ENCODE peak calls at places on chromosome 11, in eight cellular contexts. C, M, I, R, A, L, B and U are unnamed samples.
A peak's percentile ranks its signal among the peaks of the same experiment; 100 is the strongest.

GRCh38 chr11:111269146-111269868 is 23.8 kb downstream of the POU2AF2 start:
- DNase-seq in C (no peak), M (no peak), I (peak; percentile 15), R (no peak), A (no peak), L (no peak), B (peak; percentile 4), U (peak; percentile 18)

GRCh38 chr11:47412152-47412746 is 3.9 kb downstream of the SLC39A13 start:
- DNase-seq in C (no peak), M (peak; percentile 57), I (peak; percentile 57), R (no peak), A (peak; percentile 35), L (peak; percentile 54), B (no peak), U (no peak)

GRCh38 chr11:93278976-93279375 is 51.6 kb upstream of the DEUP1 start:
- DNase-seq in C (no peak), M (no peak), I (no peak), R (no peak), A (no peak), L (no peak), B (no peak), U (no peak)

GRCh38 chr11:2521681-2522630 is 77.1 kb downstream of the KCNQ1 start:
- DNase-seq in C (no peak), M (peak; percentile 3), I (no peak), R (no peak), A (no peak), L (peak; percentile 17), B (no peak), U (no peak)

GRCh38 chr11:2927851-2928604 is 1.2 kb downstream of the PHLDA2 start:
- DNase-seq in C (no peak), M (peak; percentile 64), I (peak; percentile 55), R (no peak), A (no peak), L (no peak), B (peak; percentile 37), U (peak; percentile 54)

GRCh38 chr11:57255618-57256017 is 18.6 kb upstream of the APLNR start:
- DNase-seq in C (no peak), M (no peak), I (peak; percentile 73), R (no peak), A (no peak), L (no peak), B (no peak), U (no peak)

GRCh38 chr11:69359735-69360470 is 65.9 kb downstream of the MYEOV start:
- DNase-seq in C (no peak), M (no peak), I (peak; percentile 85), R (no peak), A (no peak), L (no peak), B (peak; percentile 62), U (no peak)

GRCh38 chr11:104771782-104772181 is 126.5 kb downstream of the CASP12 start:
- DNase-seq in C (no peak), M (no peak), I (peak; percentile 7), R (no peak), A (no peak), L (no peak), B (no peak), U (peak; percentile 9)

GRCh38 chr11:75527938-75528845 is 2.5 kb upstream of the GDPD5 start:
- DNase-seq in C (no peak), M (no peak), I (no peak), R (no peak), A (no peak), L (no peak), B (no peak), U (no peak)

GRCh38 chr11:112885744-112886706 is 75.2 kb upstream of the NCAM1 start:
- DNase-seq in C (no peak), M (no peak), I (no peak), R (no peak), A (no peak), L (no peak), B (no peak), U (no peak)

GRCh38 chr11:34604909-34605308 is 16.0 kb upstream of the EHF start:
- DNase-seq in C (no peak), M (no peak), I (no peak), R (no peak), A (no peak), L (no peak), B (no peak), U (no peak)

GRCh38 chr11:63375434-63375833 is 5.8 kb downstream of the SLC22A9 start:
- DNase-seq in C (no peak), M (no peak), I (no peak), R (no peak), A (no peak), L (no peak), B (no peak), U (no peak)

GRCh38 chr11:120564573-120565301 is 53.2 kb downstream of the GRIK4 start:
- DNase-seq in C (no peak), M (no peak), I (peak; percentile 45), R (no peak), A (no peak), L (no peak), B (peak; percentile 9), U (peak; percentile 25)

GRCh38 chr11:17221968-17222367 is 14.2 kb upstream of the PIK3C2A start:
- DNase-seq in C (no peak), M (no peak), I (peak; percentile 76), R (no peak), A (no peak), L (no peak), B (peak; percentile 65), U (peak; percentile 38)

GRCh38 chr11:72724851-72725730 is 27.1 kb downstream of the ARAP1 start:
- DNase-seq in C (peak; percentile 76), M (peak; percentile 81), I (peak; percentile 92), R (peak; percentile 65), A (peak; percentile 66), L (peak; percentile 81), B (peak; percentile 90), U (peak; percentile 84)

GRCh38 chr11:68653486-68654430 is 30.6 kb upstream of the GAL start:
- DNase-seq in C (no peak), M (no peak), I (no peak), R (no peak), A (no peak), L (no peak), B (no peak), U (no peak)

GRCh38 chr11:83684071-83684470 is 397.9 kb upstream of the CCDC90B start:
- DNase-seq in C (no peak), M (no peak), I (no peak), R (no peak), A (no peak), L (no peak), B (no peak), U (no peak)

GRCh38 chr11:83680351-83680750 is 394.2 kb upstream of the CCDC90B start:
- DNase-seq in C (no peak), M (no peak), I (no peak), R (no peak), A (no peak), L (no peak), B (no peak), U (no peak)

GRCh38 chr11:83681944-83682644 is 395.9 kb upstream of the CCDC90B start:
- DNase-seq in C (no peak), M (no peak), I (no peak), R (no peak), A (no peak), L (no peak), B (no peak), U (no peak)

GRCh38 chr11:83682645-83682973 is 396.4 kb upstream of the CCDC90B start:
- DNase-seq in C (no peak), M (no peak), I (no peak), R (no peak), A (no peak), L (no peak), B (no peak), U (no peak)

GRCh38 chr11:83681045-83681781 is 395.0 kb upstream of the CCDC90B start:
- DNase-seq in C (no peak), M (no peak), I (no peak), R (no peak), A (no peak), L (no peak), B (no peak), U (no peak)
- H3K4me3 ChIP-seq in C (no peak overlapping the region), M (no peak overlapping the region), I (no peak overlapping the region), R (no peak overlapping the region), A (no peak overlapping the region), L (peak overlapping the region; percentile 40), B (peak overlapping the region; percentile 3), U (no peak overlapping the region)

GRCh38 chr11:14904745-14905103 is 12.7 kb upstream of the CYP2R1 start:
- DNase-seq in C (peak; percentile 63), M (peak; percentile 79), I (peak; percentile 65), R (no peak), A (peak; percentile 75), L (peak; percentile 78), B (peak; percentile 74), U (peak; percentile 66)
- H3K4me3 ChIP-seq in C (peak overlapping the region; percentile 92), M (peak overlapping the region; percentile 62), I (peak overlapping the region; percentile 51), R (peak overlapping the region; percentile 50), A (peak overlapping the region; percentile 90), L (peak overlapping the region; percentile 57), B (peak overlapping the region; percentile 59), U (peak overlapping the region; percentile 57)

GRCh38 chr11:62123669-62124185 is at the start of gene INCENP:
- DNase-seq in C (peak; percentile 95), M (peak; percentile 96), I (peak; percentile 99), R (peak; percentile 96), A (peak; percentile 91), L (peak; percentile 96), B (peak; percentile 99), U (peak; percentile 99)
- H3K4me3 ChIP-seq in C (peak within 1 kb of the TSS; percentile 87), M (peak within 1 kb of the TSS; percentile 95), I (peak within 1 kb of the TSS; percentile 98), R (peak within 1 kb of the TSS; percentile 100), A (peak within 1 kb of the TSS; percentile 95), L (peak within 1 kb of the TSS; percentile 90), B (peak within 1 kb of the TSS; percentile 99), U (peak within 1 kb of the TSS; percentile 93)

DNA sequence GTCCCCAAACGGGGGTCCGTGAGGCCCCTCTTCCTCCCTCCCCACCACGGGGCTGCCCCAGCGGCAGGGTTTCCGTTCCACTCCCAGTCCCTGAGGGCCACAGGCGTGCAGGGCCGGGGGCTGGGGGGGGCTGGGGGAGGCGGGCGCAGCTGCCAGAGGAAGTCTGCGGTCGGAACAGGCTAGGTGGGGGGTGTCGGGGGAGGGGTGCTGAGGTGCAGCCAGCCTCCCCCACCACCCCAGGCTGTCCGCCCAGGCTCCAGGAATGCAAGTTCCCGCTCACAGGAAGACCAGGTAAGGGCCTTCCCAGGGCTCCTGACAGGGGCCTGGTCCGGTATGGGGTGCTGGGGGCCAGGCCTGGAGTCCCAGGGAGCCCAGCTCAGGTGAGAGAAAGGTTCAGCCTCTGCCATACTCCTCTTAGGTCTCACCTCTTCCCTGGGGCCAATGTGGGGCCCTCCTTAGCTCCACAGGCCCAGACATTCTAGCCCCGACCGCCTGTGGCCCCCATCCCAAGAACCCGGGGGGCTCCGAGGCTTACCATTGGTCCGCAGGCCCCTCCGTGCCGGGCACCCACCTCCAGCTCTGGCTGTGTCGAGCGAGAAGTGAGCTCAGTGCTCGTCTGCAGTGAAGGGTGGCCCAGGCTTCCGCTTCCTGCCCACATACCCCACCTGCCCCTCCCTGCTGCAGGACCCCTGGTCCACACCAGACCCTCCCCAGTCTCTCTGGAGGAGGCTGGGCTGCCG is at the start of gene PTPRCAP:
- DNase-seq in C (peak; percentile 76), M (peak; percentile 78), I (no peak), R (no peak), A (peak; percentile 76), L (peak; percentile 41), B (no peak), U (no peak)
- H3K4me3 ChIP-seq in C (peak within 1 kb of the TSS; percentile 100), M (peak within 1 kb of the TSS; percentile 41), I (no peak within 1 kb of the TSS), R (no peak within 1 kb of the TSS), A (peak within 1 kb of the TSS; percentile 95), L (peak within 1 kb of the TSS; percentile 34), B (no peak within 1 kb of the TSS), U (no peak within 1 kb of the TSS)